ENCODE peak calls at places on chromosome 3, in eight cellular contexts. Z, S, A, V, P, J, L and T are unnamed samples. For H3K27me3, the result is how much of the 10 kb centered on the place peaks cover.

GRCh38 chr3:189999718-190000117 is 121.0 kb downstream of the P3H2 start:
- DNase-seq in Z (no peak), S (no peak), A (no peak), V (no peak), P (no peak), J (no peak), L (no peak), T (no peak)

GRCh38 chr3:100226712-100227429 is 33.9 kb upstream of the TBC1D23 start:
- DNase-seq in Z (no peak), S (no peak), A (no peak), V (no peak), P (no peak), J (no peak), L (no peak), T (no peak)

GRCh38 chr3:149473314-149473990 is 1.0 kb upstream of the TM4SF4 start:
- DNase-seq in Z (no peak), S (no peak), A (no peak), V (no peak), P (peak), J (peak), L (peak), T (peak)

GRCh38 chr3:118782755-118783202 is 251.9 kb downstream of the IGSF11 start:
- DNase-seq in Z (no peak), S (no peak), A (no peak), V (no peak), P (no peak), J (no peak), L (no peak), T (no peak)

GRCh38 chr3:194322701-194323174 is 28.4 kb downstream of the CPN2 start:
- DNase-seq in Z (no peak), S (no peak), A (no peak), V (no peak), P (peak), J (no peak), L (no peak), T (no peak)

GRCh38 chr3:16249336-16249735 is 15.4 kb downstream of the DPH3 start:
- DNase-seq in Z (no peak), S (no peak), A (no peak), V (no peak), P (no peak), J (no peak), L (no peak), T (no peak)

GRCh38 chr3:142645236-142645793 is 49.1 kb downstream of the PLS1 start:
- DNase-seq in Z (no peak), S (no peak), A (no peak), V (no peak), P (peak), J (no peak), L (no peak), T (no peak)

GRCh38 chr3:175948041-175948440 is 1088.9 kb downstream of the NAALADL2 start:
- DNase-seq in Z (no peak), S (no peak), A (no peak), V (no peak), P (no peak), J (no peak), L (no peak), T (no peak)

GRCh38 chr3:21017115-21017852 is 733.7 kb downstream of the ZNF385D start:
- DNase-seq in Z (no peak), S (no peak), A (no peak), V (no peak), P (no peak), J (no peak), L (no peak), T (no peak)

GRCh38 chr3:132407025-132407424 is 10.3 kb upstream of the DNAJC13 start:
- DNase-seq in Z (no peak), S (no peak), A (no peak), V (no peak), P (no peak), J (no peak), L (no peak), T (no peak)

GRCh38 chr3:50268703-50269451 is at the start of gene SEMA3B:
- DNase-seq in Z (no peak), S (no peak), A (no peak), V (no peak), P (no peak), J (peak), L (peak), T (peak)

GRCh38 chr3:52281980-52282801 is 3.7 kb upstream of the WDR82 start:
- DNase-seq in Z (no peak), S (peak), A (peak), V (no peak), P (no peak), J (no peak), L (no peak), T (no peak)

GRCh38 chr3:107662109-107662477 is 139.3 kb downstream of the BBX start:
- DNase-seq in Z (no peak), S (no peak), A (no peak), V (no peak), P (no peak), J (peak), L (peak), T (no peak)

GRCh38 chr3:157832588-157832987 is 273.6 kb downstream of the SHOX2 start:
- DNase-seq in Z (no peak), S (no peak), A (no peak), V (no peak), P (no peak), J (no peak), L (no peak), T (no peak)

GRCh38 chr3:112776000-112776399 is 70.7 kb downstream of the CD200R1L start:
- DNase-seq in Z (no peak), S (no peak), A (no peak), V (no peak), P (no peak), J (no peak), L (no peak), T (no peak)

GRCh38 chr3:46858996-46859710 is 4.1 kb downstream of the MYL3 start:
- DNase-seq in Z (peak), S (no peak), A (peak), V (no peak), P (no peak), J (no peak), L (peak), T (no peak)

GRCh38 chr3:48856469-48856868 is 8.8 kb upstream of the PRKAR2A start:
- DNase-seq in Z (no peak), S (no peak), A (no peak), V (no peak), P (no peak), J (peak), L (no peak), T (no peak)

GRCh38 chr3:72123908-72124441 is 339.0 kb upstream of the PROK2 start:
- DNase-seq in Z (no peak), S (no peak), A (no peak), V (peak), P (peak), J (no peak), L (peak), T (peak)

GRCh38 chr3:47850062-47850802 is 47.3 kb downstream of the DHX30 start:
- DNase-seq in Z (no peak), S (no peak), A (no peak), V (no peak), P (no peak), J (no peak), L (no peak), T (no peak)

GRCh38 chr3:188006726-188007393 is 147.1 kb upstream of the LPP start:
- DNase-seq in Z (peak), S (no peak), A (no peak), V (no peak), P (no peak), J (no peak), L (peak), T (no peak)

GRCh38 chr3:129305592-129306091 is 27.0 kb downstream of the HMCES start:
- DNase-seq in Z (peak), S (no peak), A (no peak), V (peak), P (no peak), J (peak), L (peak), T (peak)

GRCh38 chr3:10164546-10165393 is at the start of gene IRAK2:
- DNase-seq in Z (peak), S (peak), A (peak), V (peak), P (no peak), J (peak), L (peak), T (peak)

GRCh38 chr3:111541911-111542483 is at the start of gene CD96:
- DNase-seq in Z (no peak), S (peak), A (peak), V (no peak), P (no peak), J (peak), L (peak), T (no peak)

GRCh38 chr3:83769791-83770663 is 1188.8 kb upstream of the CADM2 start:
- DNase-seq in Z (no peak), S (no peak), A (no peak), V (no peak), P (no peak), J (no peak), L (no peak), T (no peak)

GRCh38 chr3:34675383-34676120 is 877.1 kb downstream of the PDCD6IP start:
- DNase-seq in Z (no peak), S (no peak), A (no peak), V (no peak), P (no peak), J (no peak), L (no peak), T (no peak)

GRCh38 chr3:42161050-42161935 is 70.1 kb downstream of the TRAK1 start:
- DNase-seq in Z (no peak), S (no peak), A (no peak), V (no peak), P (no peak), J (peak), L (no peak), T (no peak)

GRCh38 chr3:128343287-128344045 is 123.2 kb downstream of the DNAJB8 start:
- DNase-seq in Z (no peak), S (no peak), A (no peak), V (no peak), P (peak), J (peak), L (no peak), T (no peak)

GRCh38 chr3:151281671-151282334 is 3.5 kb upstream of the P2RY14 start:
- DNase-seq in Z (no peak), S (no peak), A (no peak), V (no peak), P (no peak), J (no peak), L (no peak), T (no peak)

GRCh38 chr3:158103131-158103955 is 2.9 kb downstream of the SHOX2 start:
- DNase-seq in Z (peak), S (no peak), A (no peak), V (no peak), P (no peak), J (peak), L (peak), T (no peak)

DNA sequence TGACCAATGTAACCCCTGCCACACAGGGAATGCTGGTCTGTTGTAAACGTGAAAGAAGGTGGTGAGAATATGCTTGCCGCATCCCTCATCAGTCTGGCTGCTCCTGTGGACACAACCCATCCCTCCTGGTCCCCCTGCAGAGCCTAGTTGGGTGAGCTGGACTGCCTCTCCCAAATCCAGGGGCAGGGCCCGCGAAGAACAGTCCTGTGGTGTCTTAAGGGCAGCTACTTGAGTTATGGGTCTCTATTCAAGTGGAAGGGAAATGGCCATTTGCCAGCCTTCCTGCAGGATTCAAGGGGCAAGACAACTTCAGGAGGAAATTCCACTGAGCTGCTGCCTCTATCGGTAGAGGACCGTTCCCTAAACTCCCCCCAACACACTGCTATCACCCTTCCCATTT is 98.9 kb downstream of the IQSEC1 start:
- DNase-seq in Z (peak), S (no peak), A (no peak), V (no peak), P (no peak), J (no peak), L (no peak), T (no peak)
- H3K27ac ChIP-seq in Z (no peak), S (no peak), A (no peak), V (peak), P (no peak), J (no peak), L (no peak), T (no peak)

DNA sequence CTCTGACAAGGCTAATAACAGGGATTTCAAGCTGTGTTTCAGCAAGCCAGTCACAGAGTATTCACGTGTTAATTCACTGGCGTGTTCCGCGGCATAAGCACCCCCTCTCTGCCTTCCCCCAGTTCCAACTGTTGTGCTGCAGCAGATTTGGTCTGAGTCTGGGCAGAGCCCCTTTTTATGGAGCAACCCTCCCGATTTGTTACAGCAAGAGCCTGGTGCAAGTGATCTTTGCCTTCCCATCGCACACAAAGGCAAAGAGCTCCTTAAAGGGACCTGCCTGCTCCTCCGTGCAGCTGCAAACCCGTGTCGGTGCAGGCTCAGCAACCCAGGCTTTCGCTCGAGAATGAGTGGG is 170.5 kb downstream of the KCNAB1 start:
- DNase-seq in Z (no peak), S (no peak), A (no peak), V (no peak), P (no peak), J (no peak), L (no peak), T (no peak)
- H3K4me3 ChIP-seq in Z (peak), S (no peak), A (no peak), V (no peak), P (no peak), J (no peak), L (peak), T (no peak)

DNA sequence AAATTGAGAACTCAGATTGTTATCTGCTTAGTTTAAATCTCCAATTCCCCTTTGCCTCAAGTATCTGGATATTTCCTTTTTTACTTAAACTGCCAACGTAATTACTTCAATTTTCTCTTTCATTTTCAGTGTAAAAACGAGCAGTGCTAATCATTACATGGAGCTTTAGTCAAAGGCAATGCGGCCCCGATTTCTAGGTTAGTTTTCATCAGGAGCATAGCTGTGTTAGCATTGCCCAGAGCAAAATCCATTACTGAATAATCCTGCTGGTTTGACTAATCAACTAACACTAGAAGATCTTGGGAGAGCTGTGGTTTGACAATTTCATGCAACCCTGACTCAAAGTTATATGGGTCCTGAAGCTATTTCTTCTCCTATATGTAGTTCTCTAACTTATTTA is 46.2 kb downstream of the ZPLD1 start:
- DNase-seq in Z (no peak), S (no peak), A (no peak), V (no peak), P (no peak), J (no peak), L (no peak), T (no peak)
- H3K27me3 ChIP-seq in Z (under half), S (under half), A (under half), V (under half), P (under half), J (under half), L (under half), T (under half)

GRCh38 chr3:141373768-141374526 is 5.6 kb downstream of the ZBTB38 start:
- DNase-seq in Z (no peak), S (no peak), A (no peak), V (no peak), P (no peak), J (no peak), L (no peak), T (no peak)
- H3K27ac ChIP-seq in Z (no peak), S (no peak), A (no peak), V (no peak), P (no peak), J (no peak), L (no peak), T (no peak)

GRCh38 chr3:138947303-138948121 is 495 bp downstream of the FOXL2NB start:
- DNase-seq in Z (no peak), S (no peak), A (no peak), V (no peak), P (no peak), J (no peak), L (no peak), T (no peak)
- H3K4me3 ChIP-seq in Z (peak), S (peak), A (no peak), V (peak), P (peak), J (peak), L (peak), T (no peak)

DNA sequence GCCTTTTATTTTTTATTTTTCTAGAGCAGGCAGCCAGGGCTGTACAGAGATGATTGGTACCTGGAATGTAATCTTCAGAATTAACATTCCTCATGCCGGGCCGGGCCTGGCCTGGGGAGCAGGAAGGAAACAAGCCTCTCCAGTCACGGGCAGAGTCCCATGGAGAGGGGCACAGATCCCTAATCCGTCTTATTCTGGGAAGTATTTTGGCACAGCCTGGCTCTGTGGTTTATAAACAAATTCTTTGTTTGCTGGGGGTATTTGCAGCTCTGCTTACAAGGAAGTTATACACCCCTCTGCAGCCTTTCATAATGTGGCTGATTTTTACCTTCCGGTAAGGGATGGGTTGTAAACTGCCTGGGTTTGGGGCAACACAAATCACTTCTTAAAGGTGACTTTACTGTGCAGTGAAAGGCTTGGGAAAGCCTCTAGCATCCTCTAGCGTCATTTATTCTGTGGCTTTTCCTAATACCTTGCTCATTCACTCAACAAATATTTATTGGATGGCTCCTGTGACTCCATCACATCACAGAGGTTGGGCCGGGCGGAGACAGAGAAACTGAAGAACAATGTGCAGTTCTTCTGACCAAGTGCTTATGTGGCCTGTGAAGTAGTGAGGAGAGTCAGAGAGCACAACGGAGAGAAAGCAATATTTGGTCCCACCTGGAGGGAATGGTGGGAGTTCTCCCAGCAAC is 2.7 kb downstream of the SLC6A20 start:
- DNase-seq in Z (no peak), S (no peak), A (no peak), V (peak), P (no peak), J (no peak), L (peak), T (no peak)
- H3K27me3 ChIP-seq in Z (under half), S (under half), A (under half), V (under half), P (under half), J (under half), L (under half), T (under half)